ENCODE peak calls at places on chromosomes 1 and 21, in ten cellular contexts. K, Q, J, U, H, E, F, R, C and T are unnamed samples.

GRCh38 chr1:68051475-68051874 is 1.0 kb upstream of the DIRAS3 start:
- DNase-seq in K (peak; percentile 74), Q (no peak), J (no peak), U (peak; percentile 48), H (no peak), E (no peak), F (peak; percentile 73), R (no peak), C (peak; percentile 66), T (peak; percentile 66)

GRCh38 chr1:221573727-221574126 is 168.2 kb downstream of the DUSP10 start:
- DNase-seq in K (no peak), Q (no peak), J (no peak), U (no peak), H (no peak), E (no peak), F (no peak), R (no peak), C (no peak), T (no peak)

GRCh38 chr1:75083848-75084514 is 50.2 kb upstream of the LHX8 start:
- DNase-seq in K (no peak), Q (no peak), J (no peak), U (peak; percentile 20), H (no peak), E (no peak), F (no peak), R (no peak), C (peak; percentile 51), T (peak; percentile 2)

GRCh38 chr1:113931456-113931855 is 2.3 kb downstream of the HIPK1 start:
- DNase-seq in K (no peak), Q (no peak), J (no peak), U (no peak), H (no peak), E (no peak), F (no peak), R (no peak), C (no peak), T (peak; percentile 83)

GRCh38 chr1:193406901-193407300 is 220.5 kb upstream of the B3GALT2 start:
- DNase-seq in K (no peak), Q (no peak), J (no peak), U (peak; percentile 45), H (peak; percentile 57), E (peak; percentile 79), F (peak; percentile 12), R (no peak), C (peak; percentile 18), T (peak; percentile 76)

GRCh38 chr1:204366759-204367158 is 7.0 kb upstream of the PLEKHA6 start:
- DNase-seq in K (no peak), Q (no peak), J (no peak), U (no peak), H (no peak), E (no peak), F (peak; percentile 85), R (no peak), C (no peak), T (no peak)

GRCh38 chr1:212030936-212031528 is 4.3 kb downstream of the INTS7 start:
- DNase-seq in K (no peak), Q (no peak), J (no peak), U (peak; percentile 88), H (no peak), E (peak; percentile 41), F (no peak), R (no peak), C (no peak), T (peak; percentile 93)

GRCh38 chr1:7335224-7335879 is 435.7 kb upstream of the VAMP3 start:
- DNase-seq in K (no peak), Q (no peak), J (no peak), U (no peak), H (no peak), E (peak; percentile 17), F (no peak), R (no peak), C (no peak), T (no peak)

GRCh38 chr1:42937836-42938595 is 20.7 kb downstream of the SLC2A1 start:
- DNase-seq in K (no peak), Q (no peak), J (no peak), U (no peak), H (no peak), E (no peak), F (no peak), R (no peak), C (no peak), T (no peak)

GRCh38 chr1:56472860-56473259 is 106.5 kb downstream of the PLPP3 start:
- DNase-seq in K (no peak), Q (no peak), J (no peak), U (no peak), H (no peak), E (no peak), F (no peak), R (no peak), C (no peak), T (no peak)

GRCh38 chr1:238701024-238701423 is 685.3 kb upstream of the CHRM3 start:
- DNase-seq in K (no peak), Q (no peak), J (no peak), U (no peak), H (no peak), E (no peak), F (no peak), R (no peak), C (no peak), T (no peak)

GRCh38 chr1:25549273-25550154 is 6.1 kb downstream of the LDLRAP1 start:
- DNase-seq in K (peak; percentile 74), Q (peak; percentile 32), J (no peak), U (no peak), H (no peak), E (peak; percentile 65), F (peak; percentile 64), R (peak; percentile 75), C (no peak), T (peak; percentile 37)

GRCh38 chr1:61184035-61184713 is 101.8 kb downstream of the NFIA start:
- DNase-seq in K (peak; percentile 93), Q (no peak), J (peak; percentile 38), U (peak; percentile 94), H (peak; percentile 91), E (peak; percentile 78), F (no peak), R (no peak), C (no peak), T (peak; percentile 93)

GRCh38 chr1:2802421-2802961 is 998 bp upstream of the TTC34 start:
- DNase-seq in K (peak; percentile 33), Q (no peak), J (no peak), U (no peak), H (no peak), E (no peak), F (no peak), R (no peak), C (no peak), T (no peak)

GRCh38 chr1:172154571-172154970 is 265.9 kb upstream of the C1orf105 start:
- DNase-seq in K (no peak), Q (no peak), J (no peak), U (peak; percentile 57), H (no peak), E (peak; percentile 66), F (no peak), R (no peak), C (no peak), T (peak; percentile 78)

GRCh38 chr1:100860397-100860991 is 34.1 kb downstream of the EXTL2 start:
- DNase-seq in K (no peak), Q (no peak), J (no peak), U (no peak), H (no peak), E (peak; percentile 7), F (no peak), R (no peak), C (peak; percentile 16), T (peak; percentile 84)

GRCh38 chr1:195663549-195664280 is 944.5 kb downstream of the KCNT2 start:
- DNase-seq in K (no peak), Q (no peak), J (no peak), U (peak; percentile 37), H (no peak), E (no peak), F (no peak), R (no peak), C (no peak), T (peak; percentile 71)

GRCh38 chr1:59699227-59699847 is 115.4 kb upstream of the HOOK1 start:
- DNase-seq in K (no peak), Q (no peak), J (no peak), U (no peak), H (peak; percentile 31), E (peak; percentile 67), F (peak; percentile 45), R (no peak), C (peak; percentile 47), T (peak; percentile 75)

GRCh38 chr21:44880762-44881585 is 7.5 kb upstream of the PTTG1IP start:
- DNase-seq in K (no peak), Q (no peak), J (no peak), U (no peak), H (no peak), E (peak; percentile 74), F (no peak), R (no peak), C (no peak), T (peak; percentile 53)

GRCh38 chr1:154814106-154814505 is 56.0 kb downstream of the KCNN3 start:
- DNase-seq in K (no peak), Q (no peak), J (no peak), U (no peak), H (no peak), E (no peak), F (no peak), R (no peak), C (no peak), T (no peak)

GRCh38 chr1:92679980-92680379 is 104.9 kb downstream of the EVI5 start:
- DNase-seq in K (no peak), Q (no peak), J (no peak), U (no peak), H (no peak), E (no peak), F (no peak), R (no peak), C (no peak), T (no peak)

GRCh38 chr1:154427173-154428139 is 22.3 kb downstream of the IL6R start:
- DNase-seq in K (no peak), Q (no peak), J (no peak), U (no peak), H (no peak), E (no peak), F (no peak), R (no peak), C (no peak), T (peak; percentile 69)

GRCh38 chr1:48039088-48040049 is 42.2 kb upstream of the TRABD2B start:
- DNase-seq in K (no peak), Q (no peak), J (no peak), U (no peak), H (no peak), E (peak; percentile 89), F (peak; percentile 35), R (no peak), C (no peak), T (peak; percentile 20)

GRCh38 chr21:31866077-31866511 is 6.7 kb upstream of the HUNK start:
- DNase-seq in K (peak; percentile 91), Q (peak; percentile 33), J (peak; percentile 78), U (peak; percentile 47), H (peak; percentile 86), E (peak; percentile 71), F (peak; percentile 85), R (peak; percentile 76), C (peak; percentile 76), T (peak; percentile 66)

GRCh38 chr21:14538477-14538876 is 7.6 kb downstream of the SAMSN1 start:
- DNase-seq in K (no peak), Q (no peak), J (no peak), U (no peak), H (no peak), E (no peak), F (no peak), R (no peak), C (no peak), T (no peak)

GRCh38 chr1:186757851-186758250 is 70.9 kb upstream of the PLA2G4A start:
- DNase-seq in K (no peak), Q (no peak), J (no peak), U (no peak), H (no peak), E (no peak), F (no peak), R (no peak), C (no peak), T (no peak)

GRCh38 chr1:86409416-86410021 is 13.4 kb upstream of the ODF2L start:
- DNase-seq in K (no peak), Q (no peak), J (no peak), U (no peak), H (no peak), E (no peak), F (no peak), R (no peak), C (no peak), T (no peak)

GRCh38 chr21:14737922-14738321 is 191.8 kb upstream of the SAMSN1 start:
- DNase-seq in K (no peak), Q (no peak), J (no peak), U (peak; percentile 12), H (peak; percentile 42), E (peak; percentile 36), F (peak; percentile 12), R (no peak), C (peak; percentile 55), T (peak; percentile 78)